ENCODE peak calls at places on chromosomes 13 and 19, in five cellular contexts. U is HTR-8/SVneo, Z is NCI-H1092, C is NCI-H1694, J is amygdala. A is an unnamed sample.

GRCh38 chr13:53198017-53198416 is 169.4 kb downstream of the OLFM4 start:
- DNase-seq in U (no peak), Z (no peak), C (peak), J (no peak), A (no peak)

GRCh38 chr13:98405107-98405571 is 171.8 kb downstream of the STK24 start:
- DNase-seq in U (no peak), Z (no peak), C (no peak), J (no peak), A (no peak)

GRCh38 chr13:97435297-97435682 is 1.3 kb downstream of the RAP2A start:
- DNase-seq in U (no peak), Z (no peak), C (no peak), J (no peak), A (no peak)

GRCh38 chr19:1247747-1248453 is 483 bp upstream of the MIDN start:
- DNase-seq in U (no peak), Z (no peak), C (no peak), J (peak), A (peak)

GRCh38 chr13:35724480-35724879 is 248.0 kb upstream of the MAB21L1 start:
- DNase-seq in U (no peak), Z (no peak), C (no peak), J (no peak), A (no peak)

GRCh38 chr13:78608254-78608704 is 4.9 kb upstream of the POU4F1 start:
- DNase-seq in U (no peak), Z (no peak), C (no peak), J (no peak), A (no peak)

GRCh38 chr13:21674271-21675009 is 3.6 kb downstream of the FGF9 start:
- DNase-seq in U (no peak), Z (peak), C (no peak), J (no peak), A (peak)

GRCh38 chr13:114080739-114081561 is 51.5 kb downstream of the RASA3 start:
- DNase-seq in U (no peak), Z (no peak), C (no peak), J (no peak), A (no peak)

GRCh38 chr19:32343550-32344262 is 1.7 kb upstream of the ZNF507 start:
- DNase-seq in U (no peak), Z (no peak), C (no peak), J (no peak), A (no peak)

GRCh38 chr19:11087870-11088507 is 1.3 kb upstream of the LDLR start:
- DNase-seq in U (no peak), Z (no peak), C (no peak), J (no peak), A (no peak)

GRCh38 chr13:114074671-114075315 is 57.6 kb downstream of the RASA3 start:
- DNase-seq in U (no peak), Z (no peak), C (no peak), J (no peak), A (no peak)

A was measured in LoVo.